ENCODE peak calls at places on chromosome 12, in nine cellular contexts. P, K, W, H, E, M, I, J and A are unnamed samples.

GRCh38 chr12:58882796-58883195 is 37.5 kb downstream of the LRIG3 start:
- DNase-seq in P (no peak), K (no peak), W (no peak), H (no peak), E (no peak), M (no peak), I (no peak), J (no peak), A (no peak)

GRCh38 chr12:89756638-89757321 is 48.1 kb upstream of the ATP2B1 start:
- DNase-seq in P (no peak), K (no peak), W (no peak), H (no peak), E (no peak), M (peak), I (no peak), J (peak), A (peak)

GRCh38 chr12:74021937-74022336 is 515.7 kb upstream of the ATXN7L3B start:
- DNase-seq in P (no peak), K (peak), W (peak), H (peak), E (no peak), M (peak), I (no peak), J (peak), A (peak)

GRCh38 chr12:107845226-107845979 is 70.9 kb downstream of the ASCL4 start:
- DNase-seq in P (no peak), K (no peak), W (no peak), H (no peak), E (no peak), M (no peak), I (no peak), J (no peak), A (no peak)

GRCh38 chr12:115507951-115508722 is 769.4 kb downstream of the MED13L start:
- DNase-seq in P (no peak), K (peak), W (no peak), H (peak), E (no peak), M (no peak), I (no peak), J (no peak), A (no peak)

GRCh38 chr12:21823581-21823980 is 49.1 kb upstream of the KCNJ8 start:
- DNase-seq in P (no peak), K (peak), W (peak), H (no peak), E (no peak), M (no peak), I (peak), J (no peak), A (no peak)

GRCh38 chr12:82438356-82438755 is 80.0 kb downstream of the METTL25 start:
- DNase-seq in P (no peak), K (no peak), W (no peak), H (no peak), E (no peak), M (no peak), I (no peak), J (no peak), A (no peak)

GRCh38 chr12:101634724-101635123 is 40.0 kb downstream of the MYBPC1 start:
- DNase-seq in P (no peak), K (no peak), W (no peak), H (no peak), E (no peak), M (no peak), I (no peak), J (no peak), A (no peak)

GRCh38 chr12:2384029-2384386 is 331.2 kb downstream of the CACNA1C start:
- DNase-seq in P (no peak), K (no peak), W (no peak), H (peak), E (no peak), M (no peak), I (peak), J (no peak), A (no peak)

GRCh38 chr12:117000316-117000715 is 89.6 kb downstream of the FBXW8 start:
- DNase-seq in P (no peak), K (no peak), W (no peak), H (no peak), E (no peak), M (no peak), I (no peak), J (no peak), A (no peak)

GRCh38 chr12:62967701-62968100 is 32.8 kb upstream of the PPM1H start:
- DNase-seq in P (peak), K (no peak), W (no peak), H (no peak), E (no peak), M (no peak), I (no peak), J (no peak), A (no peak)

GRCh38 chr12:56630180-56630632 is at the start of gene BAZ2A:
- DNase-seq in P (peak), K (peak), W (peak), H (peak), E (no peak), M (peak), I (peak), J (peak), A (peak)

GRCh38 chr12:108305520-108305919 is 33.6 kb downstream of the CMKLR1 start:
- DNase-seq in P (peak), K (peak), W (peak), H (peak), E (no peak), M (no peak), I (peak), J (no peak), A (peak)

GRCh38 chr12:120849765-120850164 is 54.4 kb downstream of the SPPL3 start:
- DNase-seq in P (peak), K (peak), W (no peak), H (no peak), E (no peak), M (peak), I (no peak), J (no peak), A (peak)

GRCh38 chr12:288687-289086 is 26.1 kb upstream of the SLC6A13 start:
- DNase-seq in P (no peak), K (no peak), W (no peak), H (no peak), E (no peak), M (peak), I (no peak), J (no peak), A (peak)

GRCh38 chr12:25743679-25744078 is 190.6 kb upstream of the LMNTD1 start:
- DNase-seq in P (no peak), K (no peak), W (no peak), H (no peak), E (no peak), M (no peak), I (no peak), J (no peak), A (no peak)

GRCh38 chr12:79174656-79175055 is 310.1 kb downstream of the SYT1 start:
- DNase-seq in P (no peak), K (no peak), W (no peak), H (no peak), E (no peak), M (peak), I (no peak), J (no peak), A (no peak)

GRCh38 chr12:117499759-117500485 is 138.5 kb upstream of the NOS1 start:
- DNase-seq in P (no peak), K (no peak), W (no peak), H (no peak), E (no peak), M (peak), I (no peak), J (no peak), A (no peak)

GRCh38 chr12:98002887-98003493 is 512.4 kb upstream of the TMPO start:
- DNase-seq in P (peak), K (no peak), W (no peak), H (peak), E (no peak), M (peak), I (peak), J (peak), A (peak)

GRCh38 chr12:120470150-120470817 is 736 bp upstream of the SRSF9 start:
- DNase-seq in P (no peak), K (no peak), W (no peak), H (no peak), E (no peak), M (peak), I (no peak), J (no peak), A (no peak)

GRCh38 chr12:85866929-85867776 is 6.9 kb upstream of the NTS start:
- DNase-seq in P (peak), K (no peak), W (no peak), H (no peak), E (no peak), M (peak), I (no peak), J (peak), A (no peak)

GRCh38 chr12:6464531-6464930 is 5.9 kb downstream of the VAMP1 start:
- DNase-seq in P (no peak), K (no peak), W (no peak), H (no peak), E (no peak), M (no peak), I (peak), J (no peak), A (no peak)
- TF ChIP-seq POLR2A in P (no peak), K (no peak), W (no peak), H (no peak), E (no peak), M (no peak), I (no peak), J (no peak), A (no peak)

DNA sequence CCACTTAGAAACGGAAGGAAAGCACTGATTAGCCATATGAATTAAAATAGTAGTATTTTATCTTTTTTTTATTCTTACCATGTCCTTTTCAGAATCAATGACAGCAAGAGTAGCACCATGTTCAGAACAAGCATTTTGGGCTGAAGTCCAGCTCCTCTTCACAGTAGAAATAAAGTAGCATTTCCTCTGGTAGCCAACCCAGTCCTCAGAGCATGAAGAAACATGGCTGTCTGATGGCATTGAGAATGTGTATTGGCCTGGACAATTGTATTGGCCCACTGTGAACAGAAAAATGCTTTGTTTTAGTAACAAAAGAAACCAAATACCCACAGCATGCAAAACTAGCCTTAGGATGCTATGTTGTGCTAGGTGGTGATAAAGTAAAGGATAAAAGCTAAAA is 5.7 kb downstream of the CD69 start:
- DNase-seq in P (no peak), K (no peak), W (no peak), H (no peak), E (no peak), M (no peak), I (no peak), J (no peak), A (no peak)
- TF ChIP-seq POLR2A in P (no peak), K (no peak), W (no peak), H (no peak), E (no peak), M (no peak), I (no peak), J (no peak), A (no peak)

DNA sequence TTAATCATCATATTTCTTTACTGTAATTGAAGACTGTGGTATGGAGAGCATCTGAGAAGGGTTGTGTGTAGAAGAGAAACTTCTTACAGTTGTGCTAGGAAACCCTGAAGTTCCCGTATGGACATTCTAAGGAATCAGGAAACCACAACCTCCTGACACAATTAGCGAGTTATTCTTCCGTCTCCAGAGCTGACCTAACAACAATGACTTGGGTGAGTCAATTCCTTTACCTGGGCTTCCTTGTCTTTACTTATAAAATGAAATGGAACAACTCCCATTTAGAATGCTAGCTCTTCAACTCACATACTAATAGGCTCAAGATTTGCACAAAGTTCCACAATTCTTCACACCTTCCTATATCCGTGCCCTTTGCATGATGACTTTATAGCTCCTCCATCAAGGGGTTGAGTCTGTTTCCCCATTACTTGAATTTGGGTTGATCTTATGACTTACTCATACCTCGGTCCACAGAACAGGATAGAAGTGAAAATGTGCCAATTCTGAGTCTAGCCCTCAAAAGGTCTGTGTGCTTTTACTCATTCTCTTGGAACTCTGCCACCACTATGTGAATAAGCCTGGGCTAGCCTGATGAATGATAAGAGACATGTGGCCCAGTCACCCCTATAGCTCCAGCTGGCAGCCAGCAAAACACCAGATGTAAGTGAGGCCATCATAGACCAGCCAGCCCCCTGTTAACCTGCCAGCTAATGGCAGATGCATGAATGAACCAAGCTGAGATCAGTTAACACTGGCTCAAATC is 459.4 kb downstream of the ETNK1 start:
- DNase-seq in P (no peak), K (no peak), W (no peak), H (no peak), E (no peak), M (peak), I (no peak), J (no peak), A (no peak)
- TF ChIP-seq POLR2A in P (no peak), K (no peak), W (no peak), H (no peak), E (no peak), M (no peak), I (no peak), J (no peak), A (no peak)

DNA sequence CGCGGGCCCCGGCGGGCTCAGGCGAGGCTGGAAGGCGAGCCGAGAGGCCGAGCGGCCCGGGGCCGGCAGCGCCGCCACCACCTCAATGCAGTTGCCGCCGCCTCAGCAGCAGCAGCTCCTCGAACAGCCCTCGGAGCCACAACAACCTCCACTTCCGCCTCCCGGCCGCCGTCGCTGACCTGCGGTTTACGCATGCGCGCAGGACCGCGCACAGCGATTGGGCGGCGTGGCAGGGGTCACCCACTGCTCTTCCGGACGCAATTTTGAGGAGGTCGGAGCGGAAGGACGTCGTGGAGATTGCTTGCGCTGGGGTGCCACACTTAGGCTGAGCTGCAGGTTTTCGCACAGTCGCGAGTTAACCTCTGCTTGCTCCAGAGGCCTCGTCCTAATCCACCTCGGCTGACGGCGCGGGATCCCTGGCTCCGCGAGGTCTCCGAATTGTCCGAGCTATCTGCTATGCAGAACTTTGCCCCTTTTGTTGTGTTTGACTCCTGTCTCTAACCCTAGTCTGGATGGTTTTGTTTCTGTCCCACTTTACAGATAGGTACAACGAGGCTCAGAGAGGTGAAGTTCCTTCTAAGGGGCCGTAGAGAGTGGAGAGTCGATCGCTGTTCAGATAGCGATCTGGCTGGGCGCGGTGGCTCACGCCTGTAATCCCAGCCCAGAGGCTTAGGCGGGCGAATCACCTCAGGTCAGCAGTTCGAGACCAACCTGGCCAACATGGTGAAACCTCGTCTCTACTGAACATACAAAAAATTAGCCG is at the start of the genes ACAD10 and BRAP:
- DNase-seq in P (peak), K (peak), W (peak), H (peak), E (peak), M (peak), I (peak), J (peak), A (peak)
- TF ChIP-seq POLR2A in P (peak), K (peak), W (peak), H (peak), E (peak), M (peak), I (peak), J (peak), A (peak)

GRCh38 chr12:27966870-27967269 is 5.7 kb downstream of the PTHLH start:
- DNase-seq in P (no peak), K (no peak), W (no peak), H (no peak), E (no peak), M (peak), I (no peak), J (peak), A (peak)
- TF ChIP-seq POLR2A in P (no peak), K (no peak), W (no peak), H (no peak), E (no peak), M (no peak), I (no peak), J (no peak), A (no peak)

GRCh38 chr12:65821336-65821735 is 2.9 kb upstream of the HMGA2 start:
- DNase-seq in P (no peak), K (no peak), W (no peak), H (no peak), E (no peak), M (no peak), I (no peak), J (no peak), A (no peak)

GRCh38 chr12:65823481-65824313 is 586 bp upstream of the HMGA2 start:
- DNase-seq in P (peak), K (no peak), W (peak), H (peak), E (no peak), M (peak), I (peak), J (no peak), A (peak)

GRCh38 chr12:65824314-65824563 is at the start of gene HMGA2:
- DNase-seq in P (no peak), K (peak), W (no peak), H (no peak), E (no peak), M (no peak), I (peak), J (no peak), A (no peak)

GRCh38 chr12:65825323-65825572 is 965 bp downstream of the HMGA2 start:
- DNase-seq in P (no peak), K (no peak), W (no peak), H (no peak), E (no peak), M (no peak), I (no peak), J (no peak), A (no peak)

DNA sequence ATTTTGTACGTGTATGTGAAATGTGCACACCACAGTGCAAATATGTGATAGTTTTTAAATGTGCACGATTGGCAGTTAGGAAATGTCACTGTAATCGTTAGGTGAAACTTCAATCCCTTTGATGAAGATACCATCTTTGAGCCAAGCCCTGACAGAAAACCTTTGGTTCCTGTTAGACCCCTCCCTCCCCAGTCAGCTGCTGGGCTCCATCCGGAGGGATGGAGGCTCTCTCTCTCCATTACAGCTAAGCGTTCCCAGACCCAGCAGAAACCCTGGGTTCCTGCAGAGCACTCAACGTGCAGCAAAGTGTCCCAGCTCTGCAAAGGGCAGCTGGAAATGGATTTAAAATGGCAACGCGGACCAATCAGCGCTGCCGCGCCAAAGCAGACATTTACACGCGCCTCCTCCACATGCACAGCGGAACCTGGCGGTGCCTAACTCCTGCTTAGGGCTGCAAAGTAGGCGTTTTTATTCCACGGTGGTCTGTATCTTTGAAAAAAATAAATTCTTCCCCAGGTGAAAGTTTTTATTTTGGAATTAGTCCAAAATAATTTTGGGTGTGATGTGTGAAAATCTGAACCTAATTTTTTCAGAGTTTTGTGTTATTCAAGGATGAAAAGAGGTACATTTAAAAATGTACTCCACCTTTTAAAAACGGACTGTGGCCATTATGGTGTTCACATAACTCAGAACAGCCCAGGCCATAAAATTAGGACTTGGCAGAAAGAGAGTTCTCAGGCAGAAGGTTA is 1.4 kb upstream of the HMGA2 start:
- DNase-seq in P (no peak), K (no peak), W (peak), H (peak), E (no peak), M (peak), I (no peak), J (no peak), A (peak)
- TF ChIP-seq POLR2A in P (no peak), K (no peak), W (no peak), H (no peak), E (no peak), M (no peak), I (no peak), J (no peak), A (no peak)

GRCh38 chr12:51025748-51026654 is at the start of gene SLC11A2:
- DNase-seq in P (peak), K (peak), W (peak), H (peak), E (peak), M (peak), I (peak), J (peak), A (peak)
- TF ChIP-seq POLR2A in P (peak), K (peak), W (peak), H (peak), E (peak), M (peak), I (no peak), J (peak), A (peak)

GRCh38 chr12:48828841-48829575 is 10.7 kb downstream of the CACNB3 start:
- DNase-seq in P (no peak), K (no peak), W (no peak), H (no peak), E (no peak), M (no peak), I (no peak), J (no peak), A (no peak)
- TF ChIP-seq POLR2A in P (no peak), K (no peak), W (no peak), H (no peak), E (no peak), M (no peak), I (no peak), J (no peak), A (no peak)

GRCh38 chr12:44510510-44510909 is 365.6 kb downstream of the NELL2 start:
- DNase-seq in P (no peak), K (no peak), W (no peak), H (no peak), E (no peak), M (no peak), I (no peak), J (no peak), A (no peak)
- TF ChIP-seq POLR2A in P (no peak), K (no peak), W (no peak), H (no peak), E (no peak), M (no peak), I (no peak), J (no peak), A (no peak)